ENCODE peak calls at places on chromosome 1, in four cellular contexts. One of them, this sample, is unnamed.

GRCh38 chr1:33096358-33097005 is 15.5 kb downstream of the AZIN2 start:
- DNase-seq in upper lobe of left lung: no peak
- DNase-seq in GM12878: no peak
- DNase-seq in HL-60: no peak
- DNase-seq in this sample: no peak

GRCh38 chr1:201827321-201828281 is 1.4 kb upstream of the IPO9 start:
- DNase-seq in upper lobe of left lung: peak; percentile 31
- DNase-seq in GM12878: no peak
- DNase-seq in HL-60: no peak
- DNase-seq in this sample: no peak

GRCh38 chr1:59972216-59972924 is 45.8 kb upstream of the CYP2J2 start:
- DNase-seq in upper lobe of left lung: no peak
- DNase-seq in GM12878: no peak
- DNase-seq in HL-60: no peak
- DNase-seq in this sample: no peak

GRCh38 chr1:214516434-214517326 is 34.7 kb downstream of the PTPN14 start:
- DNase-seq in upper lobe of left lung: no peak
- DNase-seq in GM12878: no peak
- DNase-seq in HL-60: no peak
- DNase-seq in this sample: no peak

GRCh38 chr1:1354271-1355247 is 3.8 kb downstream of the MXRA8 start:
- DNase-seq in upper lobe of left lung: no peak
- DNase-seq in GM12878: no peak
- DNase-seq in HL-60: no peak
- DNase-seq in this sample: no peak

GRCh38 chr1:48499211-48499610 is 27.2 kb upstream of the SPATA6 start:
- DNase-seq in upper lobe of left lung: no peak
- DNase-seq in GM12878: no peak
- DNase-seq in HL-60: no peak
- DNase-seq in this sample: no peak

GRCh38 chr1:151653397-151653796 is 41.5 kb downstream of the SNX27 start:
- DNase-seq in upper lobe of left lung: peak; percentile 66
- DNase-seq in GM12878: no peak
- DNase-seq in HL-60: peak; percentile 66
- DNase-seq in this sample: no peak

GRCh38 chr1:97334454-97334853 is 586.4 kb downstream of the DPYD start:
- DNase-seq in upper lobe of left lung: no peak
- DNase-seq in GM12878: no peak
- DNase-seq in HL-60: no peak
- DNase-seq in this sample: no peak

GRCh38 chr1:25006770-25007169 is 76.7 kb upstream of the RUNX3 start:
- DNase-seq in upper lobe of left lung: peak; percentile 52
- DNase-seq in GM12878: no peak
- DNase-seq in HL-60: no peak
- DNase-seq in this sample: no peak

GRCh38 chr1:162987866-162988265 is 81.3 kb upstream of the RGS4 start:
- DNase-seq in upper lobe of left lung: no peak
- DNase-seq in GM12878: no peak
- DNase-seq in HL-60: no peak
- DNase-seq in this sample: no peak

GRCh38 chr1:203057831-203058673 is 27.8 kb downstream of the MYOG start:
- DNase-seq in upper lobe of left lung: no peak
- DNase-seq in GM12878: no peak
- DNase-seq in HL-60: peak; percentile 77
- DNase-seq in this sample: no peak

GRCh38 chr1:153030895-153031294 is at the start of gene SPRR1B:
- DNase-seq in upper lobe of left lung: no peak
- DNase-seq in GM12878: no peak
- DNase-seq in HL-60: no peak
- DNase-seq in this sample: no peak

GRCh38 chr1:7553042-7553690 is 217.9 kb upstream of the VAMP3 start:
- DNase-seq in upper lobe of left lung: no peak
- DNase-seq in GM12878: no peak
- DNase-seq in HL-60: no peak
- DNase-seq in this sample: no peak

GRCh38 chr1:197469620-197470210 is 201.7 kb downstream of the CRB1 start:
- DNase-seq in upper lobe of left lung: no peak
- DNase-seq in GM12878: no peak
- DNase-seq in HL-60: peak; percentile 81
- DNase-seq in this sample: no peak

GRCh38 chr1:208879025-208879424 is 634.8 kb upstream of the PLXNA2 start:
- DNase-seq in upper lobe of left lung: no peak
- DNase-seq in GM12878: no peak
- DNase-seq in HL-60: no peak
- DNase-seq in this sample: no peak

GRCh38 chr1:22321917-22322316 is 129.7 kb upstream of the ZBTB40 start:
- DNase-seq in upper lobe of left lung: no peak
- DNase-seq in GM12878: no peak
- DNase-seq in HL-60: no peak
- DNase-seq in this sample: no peak

GRCh38 chr1:22325531-22326371 is 125.9 kb upstream of the ZBTB40 start:
- DNase-seq in upper lobe of left lung: peak; percentile 18
- DNase-seq in GM12878: no peak
- DNase-seq in HL-60: no peak
- DNase-seq in this sample: no peak

GRCh38 chr1:22326372-22326915 is 125.2 kb upstream of the ZBTB40 start:
- DNase-seq in upper lobe of left lung: no peak
- DNase-seq in GM12878: no peak
- DNase-seq in HL-60: no peak
- DNase-seq in this sample: no peak

GRCh38 chr1:22323141-22323845 is 128.4 kb upstream of the ZBTB40 start:
- DNase-seq in upper lobe of left lung: no peak
- DNase-seq in GM12878: no peak
- DNase-seq in HL-60: no peak
- DNase-seq in this sample: no peak

GRCh38 chr1:22323846-22324504 is 127.7 kb upstream of the ZBTB40 start:
- DNase-seq in upper lobe of left lung: no peak
- DNase-seq in GM12878: no peak
- DNase-seq in HL-60: no peak
- DNase-seq in this sample: no peak
- TF ChIP-seq POLR2AphosphoS5 in upper lobe of left lung: no peak
- TF ChIP-seq POLR2AphosphoS5 in GM12878: no peak
- TF ChIP-seq POLR2AphosphoS5 in HL-60: no peak
- TF ChIP-seq POLR2AphosphoS5 in this sample: no peak

GRCh38 chr1:67601955-67602354 is 83.0 kb upstream of the GADD45A start:
- DNase-seq in upper lobe of left lung: no peak
- DNase-seq in GM12878: no peak
- DNase-seq in HL-60: no peak
- DNase-seq in this sample: no peak

GRCh38 chr1:67596674-67597073 is 88.3 kb upstream of the GADD45A start:
- DNase-seq in upper lobe of left lung: no peak
- DNase-seq in GM12878: no peak
- DNase-seq in HL-60: no peak
- DNase-seq in this sample: no peak

GRCh38 chr1:67597336-67597735 is 87.7 kb upstream of the GADD45A start:
- DNase-seq in upper lobe of left lung: no peak
- DNase-seq in GM12878: no peak
- DNase-seq in HL-60: no peak
- DNase-seq in this sample: no peak

GRCh38 chr1:67601539-67601938 is 83.5 kb upstream of the GADD45A start:
- DNase-seq in upper lobe of left lung: no peak
- DNase-seq in GM12878: no peak
- DNase-seq in HL-60: no peak
- DNase-seq in this sample: no peak

GRCh38 chr1:67599085-67599484 is 85.9 kb upstream of the GADD45A start:
- DNase-seq in upper lobe of left lung: no peak
- DNase-seq in GM12878: no peak
- DNase-seq in HL-60: no peak
- DNase-seq in this sample: peak; percentile 24
- TF ChIP-seq POLR2AphosphoS5 in upper lobe of left lung: no peak
- TF ChIP-seq POLR2AphosphoS5 in GM12878: no peak
- TF ChIP-seq POLR2AphosphoS5 in HL-60: no peak
- TF ChIP-seq POLR2AphosphoS5 in this sample: no peak

GRCh38 chr1:156053770-156054499 is at the start of gene UBQLN4:
- DNase-seq in upper lobe of left lung: peak; percentile 90
- DNase-seq in GM12878: no peak
- DNase-seq in HL-60: peak; percentile 89
- DNase-seq in this sample: peak; percentile 91
- TF ChIP-seq POLR2AphosphoS5 in upper lobe of left lung: no peak
- TF ChIP-seq POLR2AphosphoS5 in GM12878: no peak
- TF ChIP-seq POLR2AphosphoS5 in HL-60: no peak
- TF ChIP-seq POLR2AphosphoS5 in this sample: peak; percentile 47

GRCh38 chr1:223859037-223859436 is 13.3 kb upstream of the TP53BP2 start:
- DNase-seq in upper lobe of left lung: no peak
- DNase-seq in GM12878: no peak
- DNase-seq in HL-60: no peak
- DNase-seq in this sample: no peak

GRCh38 chr1:223860051-223860559 is 14.4 kb upstream of the TP53BP2 start:
- DNase-seq in upper lobe of left lung: no peak
- DNase-seq in GM12878: no peak
- DNase-seq in HL-60: no peak
- DNase-seq in this sample: no peak

GRCh38 chr1:223861904-223862303 is 16.2 kb upstream of the TP53BP2 start:
- DNase-seq in upper lobe of left lung: no peak
- DNase-seq in GM12878: no peak
- DNase-seq in HL-60: no peak
- DNase-seq in this sample: no peak

DNA sequence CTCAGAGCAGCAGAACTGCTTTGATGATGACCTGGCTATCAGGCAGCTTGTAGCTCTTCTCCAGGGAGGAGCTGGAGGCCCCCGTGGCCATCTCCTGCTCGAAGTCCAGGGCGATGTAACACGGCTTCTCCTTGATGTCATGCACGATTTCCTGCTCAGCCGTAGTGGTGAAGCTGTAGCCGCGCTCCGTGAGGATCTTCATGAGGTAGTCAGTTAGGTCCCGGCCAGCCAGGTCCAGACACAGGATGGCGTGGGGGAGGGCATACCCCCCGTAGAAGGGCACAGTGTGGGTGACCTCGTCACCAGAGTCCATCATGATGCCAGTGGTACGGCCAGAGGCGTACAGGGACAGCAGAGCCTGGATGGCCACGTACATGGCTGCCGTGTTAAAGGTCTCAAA is 18.3 kb upstream of the TP53BP2 start:
- DNase-seq in upper lobe of left lung: no peak
- DNase-seq in GM12878: no peak
- DNase-seq in HL-60: no peak
- DNase-seq in this sample: no peak
- TF ChIP-seq POLR2AphosphoS5 in upper lobe of left lung: no peak
- TF ChIP-seq POLR2AphosphoS5 in GM12878: no peak
- TF ChIP-seq POLR2AphosphoS5 in HL-60: no peak
- TF ChIP-seq POLR2AphosphoS5 in this sample: no peak

GRCh38 chr1:183611021-183611420 is 20.8 kb upstream of the NCF2 start:
- DNase-seq in upper lobe of left lung: no peak
- DNase-seq in GM12878: no peak
- DNase-seq in HL-60: no peak
- DNase-seq in this sample: no peak
- TF ChIP-seq POLR2AphosphoS5 in upper lobe of left lung: no peak
- TF ChIP-seq POLR2AphosphoS5 in GM12878: no peak
- TF ChIP-seq POLR2AphosphoS5 in HL-60: no peak
- TF ChIP-seq POLR2AphosphoS5 in this sample: no peak